ENCODE peak calls at places on chromosomes 4 and X, in nine cellular contexts. One of them, this sample, is unnamed.

GRCh38 chrX:112643721-112644120 is 36.0 kb downstream of the LHFPL1 start:
- DNase-seq in ovary: no peak
- DNase-seq in endodermal cell: no peak
- DNase-seq in brain microvascular endothelial cell: no peak
- DNase-seq in cardiac fibroblast: no peak
- DNase-seq in heart left ventricle: no peak
- DNase-seq in neural progenitor cell: no peak
- DNase-seq in fibroblast of the aortic adventitia: no peak
- DNase-seq in HCT116: no peak
- DNase-seq in this sample: no peak

GRCh38 chrX:109839694-109840358 is 106.8 kb upstream of the ACSL4 start:
- DNase-seq in ovary: no peak
- DNase-seq in endodermal cell: peak
- DNase-seq in brain microvascular endothelial cell: peak
- DNase-seq in cardiac fibroblast: peak
- DNase-seq in heart left ventricle: no peak
- DNase-seq in neural progenitor cell: peak
- DNase-seq in fibroblast of the aortic adventitia: peak
- DNase-seq in HCT116: peak
- DNase-seq in this sample: peak

GRCh38 chr4:125688841-125689240 is 374.1 kb downstream of the FAT4 start:
- DNase-seq in ovary: no peak
- DNase-seq in endodermal cell: no peak
- DNase-seq in brain microvascular endothelial cell: no peak
- DNase-seq in cardiac fibroblast: no peak
- DNase-seq in heart left ventricle: no peak
- DNase-seq in neural progenitor cell: no peak
- DNase-seq in fibroblast of the aortic adventitia: no peak
- DNase-seq in HCT116: no peak
- DNase-seq in this sample: no peak

GRCh38 chr4:109321232-109321631 is 18.8 kb upstream of the COL25A1 start:
- DNase-seq in ovary: no peak
- DNase-seq in endodermal cell: no peak
- DNase-seq in brain microvascular endothelial cell: no peak
- DNase-seq in cardiac fibroblast: no peak
- DNase-seq in heart left ventricle: no peak
- DNase-seq in neural progenitor cell: no peak
- DNase-seq in fibroblast of the aortic adventitia: no peak
- DNase-seq in HCT116: no peak
- DNase-seq in this sample: no peak

GRCh38 chr4:116005037-116005805 is 891.8 kb upstream of the NDST4 start:
- DNase-seq in ovary: no peak
- DNase-seq in endodermal cell: no peak
- DNase-seq in brain microvascular endothelial cell: no peak
- DNase-seq in cardiac fibroblast: peak
- DNase-seq in heart left ventricle: no peak
- DNase-seq in neural progenitor cell: no peak
- DNase-seq in fibroblast of the aortic adventitia: peak
- DNase-seq in HCT116: no peak
- DNase-seq in this sample: no peak

GRCh38 chrX:38172596-38172995 is 48.1 kb downstream of the SRPX start:
- DNase-seq in ovary: no peak
- DNase-seq in endodermal cell: no peak
- DNase-seq in brain microvascular endothelial cell: no peak
- DNase-seq in cardiac fibroblast: no peak
- DNase-seq in heart left ventricle: no peak
- DNase-seq in neural progenitor cell: no peak
- DNase-seq in fibroblast of the aortic adventitia: no peak
- DNase-seq in HCT116: no peak
- DNase-seq in this sample: no peak

GRCh38 chrX:24494544-24495113 is 29.5 kb downstream of the PDK3 start:
- DNase-seq in ovary: no peak
- DNase-seq in endodermal cell: no peak
- DNase-seq in brain microvascular endothelial cell: peak
- DNase-seq in cardiac fibroblast: peak
- DNase-seq in heart left ventricle: no peak
- DNase-seq in neural progenitor cell: peak
- DNase-seq in fibroblast of the aortic adventitia: peak
- DNase-seq in HCT116: no peak
- DNase-seq in this sample: peak

GRCh38 chrX:103864886-103865534 is 33.0 kb upstream of the RAB9B start:
- DNase-seq in ovary: no peak
- DNase-seq in endodermal cell: no peak
- DNase-seq in brain microvascular endothelial cell: no peak
- DNase-seq in cardiac fibroblast: peak
- DNase-seq in heart left ventricle: no peak
- DNase-seq in neural progenitor cell: no peak
- DNase-seq in fibroblast of the aortic adventitia: peak
- DNase-seq in HCT116: no peak
- DNase-seq in this sample: peak

GRCh38 chr4:98733601-98734000 is 75.2 kb upstream of the TSPAN5 start:
- DNase-seq in ovary: no peak
- DNase-seq in endodermal cell: no peak
- DNase-seq in brain microvascular endothelial cell: no peak
- DNase-seq in cardiac fibroblast: no peak
- DNase-seq in heart left ventricle: no peak
- DNase-seq in neural progenitor cell: no peak
- DNase-seq in fibroblast of the aortic adventitia: no peak
- DNase-seq in HCT116: no peak
- DNase-seq in this sample: no peak

GRCh38 chr4:48297447-48297846 is 27.8 kb upstream of the TEC start:
- DNase-seq in ovary: no peak
- DNase-seq in endodermal cell: no peak
- DNase-seq in brain microvascular endothelial cell: no peak
- DNase-seq in cardiac fibroblast: no peak
- DNase-seq in heart left ventricle: no peak
- DNase-seq in neural progenitor cell: no peak
- DNase-seq in fibroblast of the aortic adventitia: no peak
- DNase-seq in HCT116: no peak
- DNase-seq in this sample: no peak

GRCh38 chr4:19214591-19214990 is 1037.1 kb upstream of the SLIT2 start:
- DNase-seq in ovary: no peak
- DNase-seq in endodermal cell: no peak
- DNase-seq in brain microvascular endothelial cell: peak
- DNase-seq in cardiac fibroblast: peak
- DNase-seq in heart left ventricle: no peak
- DNase-seq in neural progenitor cell: no peak
- DNase-seq in fibroblast of the aortic adventitia: no peak
- DNase-seq in HCT116: no peak
- DNase-seq in this sample: no peak

GRCh38 chr4:154928640-154929257 is 147.7 kb downstream of the RBM46 start:
- DNase-seq in ovary: no peak
- DNase-seq in endodermal cell: peak
- DNase-seq in brain microvascular endothelial cell: peak
- DNase-seq in cardiac fibroblast: peak
- DNase-seq in heart left ventricle: no peak
- DNase-seq in neural progenitor cell: peak
- DNase-seq in fibroblast of the aortic adventitia: peak
- DNase-seq in HCT116: peak
- DNase-seq in this sample: peak

GRCh38 chr4:184826315-184827266 is 823 bp upstream of the ACSL1 start:
- DNase-seq in ovary: peak
- DNase-seq in endodermal cell: no peak
- DNase-seq in brain microvascular endothelial cell: no peak
- DNase-seq in cardiac fibroblast: peak
- DNase-seq in heart left ventricle: peak
- DNase-seq in neural progenitor cell: peak
- DNase-seq in fibroblast of the aortic adventitia: no peak
- DNase-seq in HCT116: no peak
- DNase-seq in this sample: no peak

GRCh38 chr4:61248705-61249104 is 48.6 kb downstream of the ADGRL3 start:
- DNase-seq in ovary: no peak
- DNase-seq in endodermal cell: no peak
- DNase-seq in brain microvascular endothelial cell: no peak
- DNase-seq in cardiac fibroblast: no peak
- DNase-seq in heart left ventricle: no peak
- DNase-seq in neural progenitor cell: no peak
- DNase-seq in fibroblast of the aortic adventitia: no peak
- DNase-seq in HCT116: no peak
- DNase-seq in this sample: no peak

GRCh38 chr4:111641813-111642579 is 503.3 kb upstream of the FAM241A start:
- DNase-seq in ovary: no peak
- DNase-seq in endodermal cell: peak
- DNase-seq in brain microvascular endothelial cell: peak
- DNase-seq in cardiac fibroblast: peak
- DNase-seq in heart left ventricle: no peak
- DNase-seq in neural progenitor cell: peak
- DNase-seq in fibroblast of the aortic adventitia: peak
- DNase-seq in HCT116: peak
- DNase-seq in this sample: peak

GRCh38 chr4:153785830-153786721 is 2.8 kb downstream of the SFRP2 start:
- DNase-seq in ovary: no peak
- DNase-seq in endodermal cell: peak
- DNase-seq in brain microvascular endothelial cell: no peak
- DNase-seq in cardiac fibroblast: peak
- DNase-seq in heart left ventricle: no peak
- DNase-seq in neural progenitor cell: peak
- DNase-seq in fibroblast of the aortic adventitia: peak
- DNase-seq in HCT116: peak
- DNase-seq in this sample: peak

GRCh38 chr4:15003441-15003890 is 1.2 kb downstream of the CPEB2 start:
- DNase-seq in ovary: peak
- DNase-seq in endodermal cell: no peak
- DNase-seq in brain microvascular endothelial cell: no peak
- DNase-seq in cardiac fibroblast: peak
- DNase-seq in heart left ventricle: peak
- DNase-seq in neural progenitor cell: peak
- DNase-seq in fibroblast of the aortic adventitia: no peak
- DNase-seq in HCT116: no peak
- DNase-seq in this sample: no peak

GRCh38 chr4:15003891-15004700 is 1.8 kb downstream of the CPEB2 start:
- DNase-seq in ovary: peak
- DNase-seq in endodermal cell: peak
- DNase-seq in brain microvascular endothelial cell: no peak
- DNase-seq in cardiac fibroblast: no peak
- DNase-seq in heart left ventricle: peak
- DNase-seq in neural progenitor cell: peak
- DNase-seq in fibroblast of the aortic adventitia: no peak
- DNase-seq in HCT116: no peak
- DNase-seq in this sample: no peak

GRCh38 chr4:15001825-15002658 is at the start of gene CPEB2:
- DNase-seq in ovary: peak
- DNase-seq in endodermal cell: peak
- DNase-seq in brain microvascular endothelial cell: peak
- DNase-seq in cardiac fibroblast: peak
- DNase-seq in heart left ventricle: peak
- DNase-seq in neural progenitor cell: peak
- DNase-seq in fibroblast of the aortic adventitia: peak
- DNase-seq in HCT116: peak
- DNase-seq in this sample: peak

GRCh38 chr4:15002659-15003440 is 569 bp downstream of the CPEB2 start:
- DNase-seq in ovary: peak
- DNase-seq in endodermal cell: peak
- DNase-seq in brain microvascular endothelial cell: peak
- DNase-seq in cardiac fibroblast: peak
- DNase-seq in heart left ventricle: peak
- DNase-seq in neural progenitor cell: peak
- DNase-seq in fibroblast of the aortic adventitia: peak
- DNase-seq in HCT116: no peak
- DNase-seq in this sample: peak

GRCh38 chr4:15001248-15001824 is 945 bp upstream of the CPEB2 start:
- DNase-seq in ovary: peak
- DNase-seq in endodermal cell: peak
- DNase-seq in brain microvascular endothelial cell: peak
- DNase-seq in cardiac fibroblast: peak
- DNase-seq in heart left ventricle: peak
- DNase-seq in neural progenitor cell: peak
- DNase-seq in fibroblast of the aortic adventitia: peak
- DNase-seq in HCT116: no peak
- DNase-seq in this sample: peak
- TF ChIP-seq CTCF in ovary: no peak
- TF ChIP-seq CTCF in endodermal cell: no peak
- TF ChIP-seq CTCF in brain microvascular endothelial cell: peak
- TF ChIP-seq CTCF in cardiac fibroblast: no peak
- TF ChIP-seq CTCF in heart left ventricle: no peak
- TF ChIP-seq CTCF in neural progenitor cell: peak
- TF ChIP-seq CTCF in fibroblast of the aortic adventitia: no peak
- TF ChIP-seq CTCF in HCT116: no peak
- TF ChIP-seq CTCF in this sample: peak

DNA sequence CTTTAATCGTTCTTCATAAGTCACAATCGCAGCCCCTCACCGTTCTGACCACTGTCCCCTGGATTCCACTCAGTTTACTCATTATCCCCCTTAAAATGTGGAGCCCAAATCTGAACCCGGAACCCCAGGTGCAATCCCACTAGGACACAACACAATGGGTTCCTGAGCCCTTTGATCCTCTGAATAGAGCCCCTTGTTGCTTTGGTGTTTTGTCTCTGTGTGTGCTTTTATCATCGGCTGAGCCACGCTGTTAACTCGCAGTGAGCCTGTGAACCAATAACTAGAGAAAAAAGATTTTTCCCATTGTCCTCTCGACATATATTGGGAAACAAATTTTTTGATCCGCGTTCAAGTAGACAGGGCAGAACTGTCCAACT is 654 bp upstream of the PDHA1 start:
- DNase-seq in ovary: no peak
- DNase-seq in endodermal cell: no peak
- DNase-seq in brain microvascular endothelial cell: no peak
- DNase-seq in cardiac fibroblast: no peak
- DNase-seq in heart left ventricle: no peak
- DNase-seq in neural progenitor cell: peak
- DNase-seq in fibroblast of the aortic adventitia: no peak
- DNase-seq in HCT116: no peak
- DNase-seq in this sample: no peak
- H3K4me3 ChIP-seq in ovary: peak
- H3K4me3 ChIP-seq in endodermal cell: peak
- H3K4me3 ChIP-seq in brain microvascular endothelial cell: peak
- H3K4me3 ChIP-seq in cardiac fibroblast: peak
- H3K4me3 ChIP-seq in heart left ventricle: peak
- H3K4me3 ChIP-seq in neural progenitor cell: peak
- H3K4me3 ChIP-seq in fibroblast of the aortic adventitia: peak
- H3K4me3 ChIP-seq in HCT116: peak
- H3K4me3 ChIP-seq in this sample: peak

GRCh38 chr4:144611850-144612249 is 34.1 kb upstream of the HHIP start:
- DNase-seq in ovary: no peak
- DNase-seq in endodermal cell: peak
- DNase-seq in brain microvascular endothelial cell: no peak
- DNase-seq in cardiac fibroblast: peak
- DNase-seq in heart left ventricle: no peak
- DNase-seq in neural progenitor cell: peak
- DNase-seq in fibroblast of the aortic adventitia: no peak
- DNase-seq in HCT116: peak
- DNase-seq in this sample: no peak
- TF ChIP-seq CTCF in ovary: no peak
- TF ChIP-seq CTCF in endodermal cell: peak
- TF ChIP-seq CTCF in brain microvascular endothelial cell: peak
- TF ChIP-seq CTCF in cardiac fibroblast: peak
- TF ChIP-seq CTCF in heart left ventricle: peak
- TF ChIP-seq CTCF in neural progenitor cell: peak
- TF ChIP-seq CTCF in fibroblast of the aortic adventitia: peak
- TF ChIP-seq CTCF in HCT116: peak
- TF ChIP-seq CTCF in this sample: peak

DNA sequence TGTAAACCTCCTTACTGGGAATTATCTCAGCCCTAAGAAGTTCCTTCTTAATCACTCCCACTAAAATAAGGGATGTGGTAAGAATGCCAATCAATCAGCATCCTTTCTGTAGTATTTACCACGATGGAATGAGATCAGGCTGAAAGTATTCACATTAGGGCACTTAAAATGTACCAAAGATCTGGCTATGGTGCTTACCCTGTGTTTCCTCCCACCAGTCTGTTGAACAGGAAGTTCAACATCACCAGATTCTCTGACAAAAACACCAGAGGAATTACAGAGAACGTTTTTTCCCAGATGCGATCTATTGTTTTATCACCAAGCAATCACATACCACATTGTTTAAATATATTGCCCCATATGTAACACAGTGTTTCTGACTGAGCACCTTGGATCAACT is 2.1 kb upstream of the CLCN3 start:
- DNase-seq in ovary: no peak
- DNase-seq in endodermal cell: no peak
- DNase-seq in brain microvascular endothelial cell: no peak
- DNase-seq in cardiac fibroblast: peak
- DNase-seq in heart left ventricle: no peak
- DNase-seq in neural progenitor cell: no peak
- DNase-seq in fibroblast of the aortic adventitia: no peak
- DNase-seq in HCT116: no peak
- DNase-seq in this sample: peak
- H3K4me3 ChIP-seq in ovary: no peak
- H3K4me3 ChIP-seq in endodermal cell: no peak
- H3K4me3 ChIP-seq in brain microvascular endothelial cell: no peak
- H3K4me3 ChIP-seq in cardiac fibroblast: no peak
- H3K4me3 ChIP-seq in heart left ventricle: no peak
- H3K4me3 ChIP-seq in neural progenitor cell: no peak
- H3K4me3 ChIP-seq in fibroblast of the aortic adventitia: no peak
- H3K4me3 ChIP-seq in HCT116: no peak
- H3K4me3 ChIP-seq in this sample: no peak

This sample was measured in astrocyte of the spinal cord.